ENCODE peak calls at places on chromosomes 6 and 20, in five cellular contexts. One of them, this sample, is unnamed. For H3K4me1, the result is how much of the 10 kb centered on the place peaks cover.

GRCh38 chr6:162952343-162952871 is 224.6 kb downstream of the PACRG start:
- DNase-seq in psoas muscle: no peak
- DNase-seq in IMR-90: no peak
- DNase-seq in aorta: no peak
- DNase-seq in fibroblast of lung: no peak
- DNase-seq in this sample: no peak

GRCh38 chr6:39377530-39377929 is 55.0 kb upstream of the KCNK16 start:
- DNase-seq in psoas muscle: peak
- DNase-seq in fibroblast of lung: peak
- DNase-seq in IMR-90: peak
- DNase-seq in aorta: no peak
- DNase-seq in this sample: peak

GRCh38 chr6:83615025-83615999 is 93.6 kb downstream of the SNAP91 start:
- DNase-seq in aorta: no peak
- DNase-seq in fibroblast of lung: peak
- DNase-seq in IMR-90: peak
- DNase-seq in psoas muscle: no peak
- DNase-seq in this sample: no peak

GRCh38 chr6:4778086-4778485 is 1.9 kb downstream of the CDYL start:
- DNase-seq in IMR-90: no peak
- DNase-seq in psoas muscle: no peak
- DNase-seq in aorta: no peak
- DNase-seq in fibroblast of lung: no peak
- DNase-seq in this sample: no peak

GRCh38 chr20:44247131-44247571 is at the start of gene GDAP1L1:
- DNase-seq in psoas muscle: no peak
- DNase-seq in aorta: no peak
- DNase-seq in IMR-90: no peak
- DNase-seq in fibroblast of lung: no peak
- DNase-seq in this sample: peak

GRCh38 chr6:38320817-38321216 is 318.9 kb downstream of the BTBD9 start:
- DNase-seq in psoas muscle: no peak
- DNase-seq in aorta: no peak
- DNase-seq in IMR-90: no peak
- DNase-seq in fibroblast of lung: no peak
- DNase-seq in this sample: no peak

GRCh38 chr6:141968632-141969031 is 164.1 kb upstream of the GJE1 start:
- DNase-seq in IMR-90: no peak
- DNase-seq in fibroblast of lung: no peak
- DNase-seq in aorta: no peak
- DNase-seq in psoas muscle: no peak
- DNase-seq in this sample: no peak

GRCh38 chr6:2396292-2396691 is 150.9 kb upstream of the GMDS start:
- DNase-seq in psoas muscle: no peak
- DNase-seq in IMR-90: no peak
- DNase-seq in aorta: no peak
- DNase-seq in fibroblast of lung: peak
- DNase-seq in this sample: no peak

GRCh38 chr6:118649918-118650499 is 1.4 kb downstream of the CEP85L start:
- DNase-seq in fibroblast of lung: no peak
- DNase-seq in IMR-90: no peak
- DNase-seq in psoas muscle: no peak
- DNase-seq in aorta: no peak
- DNase-seq in this sample: no peak

GRCh38 chr6:44495036-44495901 is 107.8 kb downstream of the CDC5L start:
- DNase-seq in psoas muscle: no peak
- DNase-seq in IMR-90: no peak
- DNase-seq in aorta: no peak
- DNase-seq in fibroblast of lung: no peak
- DNase-seq in this sample: no peak

GRCh38 chr6:170455335-170455979 is 97.7 kb downstream of the PSMB1 start:
- DNase-seq in aorta: no peak
- DNase-seq in IMR-90: no peak
- DNase-seq in psoas muscle: no peak
- DNase-seq in fibroblast of lung: no peak
- DNase-seq in this sample: no peak

GRCh38 chr6:104728444-104728843 is 131.3 kb downstream of the HACE1 start:
- DNase-seq in fibroblast of lung: peak
- DNase-seq in psoas muscle: no peak
- DNase-seq in aorta: no peak
- DNase-seq in IMR-90: peak
- DNase-seq in this sample: no peak

GRCh38 chr20:43767686-43768474 is 41.1 kb upstream of the GTSF1L start:
- DNase-seq in aorta: no peak
- DNase-seq in fibroblast of lung: peak
- DNase-seq in psoas muscle: no peak
- DNase-seq in IMR-90: peak
- DNase-seq in this sample: no peak

GRCh38 chr6:19472168-19472567 is 365.0 kb upstream of the ID4 start:
- DNase-seq in fibroblast of lung: peak
- DNase-seq in aorta: no peak
- DNase-seq in IMR-90: peak
- DNase-seq in psoas muscle: no peak
- DNase-seq in this sample: no peak

GRCh38 chr20:48794360-48794759 is 33.4 kb downstream of the PREX1 start:
- DNase-seq in IMR-90: no peak
- DNase-seq in fibroblast of lung: no peak
- DNase-seq in aorta: no peak
- DNase-seq in psoas muscle: no peak
- DNase-seq in this sample: no peak

GRCh38 chr20:24376523-24377085 is 92.8 kb upstream of the SYNDIG1 start:
- DNase-seq in aorta: no peak
- DNase-seq in IMR-90: peak
- DNase-seq in psoas muscle: no peak
- DNase-seq in fibroblast of lung: peak
- DNase-seq in this sample: no peak

GRCh38 chr6:163335671-163336545 is 78.6 kb upstream of the QKI start:
- DNase-seq in psoas muscle: peak
- DNase-seq in aorta: peak
- DNase-seq in IMR-90: peak
- DNase-seq in fibroblast of lung: peak
- DNase-seq in this sample: peak

GRCh38 chr20:37303637-37304036 is 14.2 kb downstream of the MANBAL start:
- DNase-seq in aorta: no peak
- DNase-seq in psoas muscle: no peak
- DNase-seq in IMR-90: no peak
- DNase-seq in fibroblast of lung: no peak
- DNase-seq in this sample: no peak

GRCh38 chr6:101539510-101540245 is 146.2 kb downstream of the GRIK2 start:
- DNase-seq in IMR-90: peak
- DNase-seq in psoas muscle: no peak
- DNase-seq in fibroblast of lung: peak
- DNase-seq in aorta: no peak
- DNase-seq in this sample: no peak

GRCh38 chr6:27375613-27376079 is 12.9 kb upstream of the ZNF391 start:
- DNase-seq in fibroblast of lung: peak
- DNase-seq in IMR-90: no peak
- DNase-seq in aorta: no peak
- DNase-seq in psoas muscle: no peak
- DNase-seq in this sample: no peak

GRCh38 chr6:12594541-12594893 is 122.0 kb upstream of the PHACTR1 start:
- DNase-seq in aorta: no peak
- DNase-seq in psoas muscle: no peak
- DNase-seq in IMR-90: no peak
- DNase-seq in fibroblast of lung: no peak
- DNase-seq in this sample: no peak

GRCh38 chr6:23533311-23533710 is 592.7 kb upstream of the NRSN1 start:
- DNase-seq in fibroblast of lung: no peak
- DNase-seq in psoas muscle: no peak
- DNase-seq in aorta: no peak
- DNase-seq in IMR-90: no peak
- DNase-seq in this sample: no peak

GRCh38 chr20:40948352-40949267 is 80.0 kb upstream of the TOP1 start:
- DNase-seq in psoas muscle: no peak
- DNase-seq in aorta: no peak
- DNase-seq in IMR-90: peak
- DNase-seq in fibroblast of lung: peak
- DNase-seq in this sample: no peak

GRCh38 chr20:38342196-38342595 is 4.1 kb upstream of the LBP start:
- DNase-seq in fibroblast of lung: no peak
- DNase-seq in psoas muscle: no peak
- DNase-seq in IMR-90: no peak
- DNase-seq in aorta: no peak
- DNase-seq in this sample: no peak
- H3K27ac ChIP-seq in fibroblast of lung: no peak
- H3K27ac ChIP-seq in psoas muscle: no peak
- H3K27ac ChIP-seq in IMR-90: no peak
- H3K27ac ChIP-seq in aorta: no peak
- H3K27ac ChIP-seq in this sample: no peak

DNA sequence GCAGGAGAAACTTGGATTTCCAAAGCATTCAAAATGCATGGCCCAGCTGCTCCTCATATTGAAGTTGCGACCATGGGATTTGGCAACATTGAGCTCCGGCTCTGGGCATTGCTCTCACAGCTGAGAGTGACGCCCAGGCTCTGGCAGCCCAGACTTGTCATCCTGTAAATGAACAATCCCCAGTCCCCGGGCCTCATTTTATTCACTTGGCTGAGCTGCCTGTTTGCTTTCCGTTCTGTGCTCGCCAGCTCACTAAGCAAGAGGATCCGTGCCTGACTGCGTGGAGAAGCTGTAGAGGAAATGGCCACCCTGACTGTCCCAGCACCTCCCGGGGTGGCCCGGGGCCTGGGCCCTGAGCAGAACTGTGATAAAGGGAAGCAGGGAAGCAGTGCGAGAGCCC is 119.5 kb upstream of the CD93 start:
- DNase-seq in fibroblast of lung: peak
- DNase-seq in aorta: peak
- DNase-seq in IMR-90: peak
- DNase-seq in psoas muscle: peak
- DNase-seq in this sample: peak
- H3K4me1 ChIP-seq in fibroblast of lung: under half
- H3K4me1 ChIP-seq in aorta: under half
- H3K4me1 ChIP-seq in IMR-90: under half
- H3K4me1 ChIP-seq in psoas muscle: under half
- H3K4me1 ChIP-seq in this sample: under half

GRCh38 chr6:16767765-16768514 is 6.7 kb upstream of the ATXN1 start:
- DNase-seq in psoas muscle: no peak
- DNase-seq in IMR-90: no peak
- DNase-seq in aorta: no peak
- DNase-seq in fibroblast of lung: no peak
- DNase-seq in this sample: no peak

GRCh38 chr6:16765235-16765634 is 4.0 kb upstream of the ATXN1 start:
- DNase-seq in psoas muscle: no peak
- DNase-seq in fibroblast of lung: no peak
- DNase-seq in aorta: no peak
- DNase-seq in IMR-90: no peak
- DNase-seq in this sample: no peak

GRCh38 chr6:16766043-16766521 is 4.8 kb upstream of the ATXN1 start:
- DNase-seq in aorta: no peak
- DNase-seq in fibroblast of lung: peak
- DNase-seq in IMR-90: peak
- DNase-seq in psoas muscle: no peak
- DNase-seq in this sample: no peak

GRCh38 chr6:16769131-16769985 is 8.1 kb upstream of the ATXN1 start:
- DNase-seq in fibroblast of lung: peak
- DNase-seq in psoas muscle: no peak
- DNase-seq in aorta: peak
- DNase-seq in IMR-90: peak
- DNase-seq in this sample: peak

DNA sequence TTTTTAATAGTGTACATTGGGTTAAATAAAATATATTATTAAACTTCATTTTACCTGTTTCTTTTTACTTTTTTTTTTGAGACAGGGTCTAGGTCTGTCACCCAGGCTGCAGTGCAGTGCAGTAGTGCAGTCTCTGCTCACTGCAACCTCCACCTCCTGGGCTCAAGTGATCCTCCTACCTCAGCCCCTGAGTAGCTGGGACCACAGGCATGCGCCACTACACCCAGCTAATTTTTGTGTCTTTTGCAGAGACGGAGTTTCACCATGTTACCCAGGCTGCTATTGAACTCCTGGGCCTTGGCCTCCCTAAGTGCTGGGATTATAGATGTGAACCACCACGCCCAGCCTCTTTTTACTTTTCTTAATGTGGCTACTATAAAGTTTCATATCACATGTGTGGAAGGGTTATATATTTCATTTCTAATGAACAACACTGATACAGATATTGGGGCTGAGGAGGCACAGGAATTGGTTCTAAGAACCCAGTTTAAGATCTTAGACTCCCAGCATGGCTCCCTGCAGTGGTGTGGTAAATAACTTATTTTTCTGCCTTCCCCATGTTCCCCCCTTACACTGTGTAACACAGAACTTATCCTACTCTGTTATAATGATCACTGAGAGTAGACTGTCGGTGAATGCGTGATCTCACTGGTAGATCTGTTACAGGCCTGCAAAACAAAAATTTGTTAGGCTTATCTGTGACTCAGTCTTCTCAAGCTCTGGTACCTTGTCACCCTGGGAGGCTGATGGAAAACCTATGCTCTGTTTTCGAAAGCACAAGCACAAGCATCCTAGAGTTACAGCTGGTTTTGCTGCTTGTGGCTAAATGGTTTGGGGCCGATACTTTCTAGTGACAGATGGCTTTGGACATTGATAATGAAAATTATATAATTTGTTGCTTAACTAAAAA is 5.8 kb upstream of the ATXN1 start:
- DNase-seq in IMR-90: peak
- DNase-seq in aorta: no peak
- DNase-seq in fibroblast of lung: no peak
- DNase-seq in psoas muscle: no peak
- DNase-seq in this sample: no peak
- H3K27ac ChIP-seq in IMR-90: peak
- H3K27ac ChIP-seq in aorta: no peak
- H3K27ac ChIP-seq in fibroblast of lung: peak
- H3K27ac ChIP-seq in psoas muscle: no peak
- H3K27ac ChIP-seq in this sample: no peak

DNA sequence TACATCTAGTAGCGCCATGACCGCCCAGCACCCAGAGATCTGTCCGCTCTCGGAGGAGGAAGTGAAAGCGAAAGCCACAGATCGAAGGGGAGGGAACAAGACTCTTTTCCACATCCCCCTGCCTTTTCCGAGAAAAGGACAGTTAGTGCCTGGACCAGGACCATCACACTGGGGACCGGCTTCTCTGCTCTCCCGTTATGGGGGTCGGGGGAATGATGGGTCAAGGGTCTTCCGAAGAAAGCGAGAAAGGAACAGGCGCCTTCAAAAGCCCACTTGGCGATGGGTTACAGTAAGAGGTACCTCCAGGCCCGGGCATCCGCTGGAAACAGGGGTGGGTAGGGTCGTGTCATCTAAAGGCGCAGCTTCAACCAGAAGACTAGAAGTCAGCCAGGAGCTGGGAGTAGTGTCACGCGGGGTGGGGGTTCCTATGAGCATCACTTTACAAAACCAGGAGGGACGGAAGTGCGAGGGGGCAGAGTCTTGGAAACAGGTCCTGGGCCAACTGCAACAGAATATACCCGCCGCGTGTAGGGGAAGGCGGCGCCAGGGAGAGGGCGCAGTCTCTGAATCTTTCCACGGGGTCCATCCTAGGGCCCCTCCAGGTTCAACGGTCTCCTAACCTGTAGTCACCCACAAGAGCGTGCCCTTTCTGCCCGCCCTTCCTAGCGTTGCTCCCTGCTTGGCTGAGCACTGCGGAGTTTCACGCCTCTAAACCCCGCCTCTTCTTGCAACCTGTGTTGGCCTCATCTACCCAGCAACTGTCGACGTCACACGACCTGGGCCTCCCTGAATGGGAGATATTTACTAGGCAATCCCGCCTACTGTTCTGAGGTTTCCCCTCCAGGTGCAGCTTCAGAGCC is at the start of gene PSMB8:
- DNase-seq in psoas muscle: peak
- DNase-seq in aorta: peak
- DNase-seq in fibroblast of lung: peak
- DNase-seq in IMR-90: peak
- DNase-seq in this sample: peak
- H3K4me1 ChIP-seq in psoas muscle: under half
- H3K4me1 ChIP-seq in aorta: under half
- H3K4me1 ChIP-seq in fibroblast of lung: under half
- H3K4me1 ChIP-seq in IMR-90: under half
- H3K4me1 ChIP-seq in this sample: under half

This sample was measured in right cardiac atrium.